ENCODE peak calls at places on chromosomes 16 and 17, in six cellular contexts. One of them, this sample, is unnamed.

GRCh38 chr16:85520853-85521736 is 92.0 kb upstream of the GSE1 start:
- DNase-seq in stimulated activated naive B cell treated with anti-CD40 and anti-IgM and Interleukin-4, amounts not matched to agents 10 μg/mL and 1 μg/mL and 100 μg/mL, for 72 hours: no peak
- DNase-seq in fibroblast of gingiva: no peak
- DNase-seq in amygdala: no peak
- DNase-seq in AG10803: no peak
- DNase-seq in epithelial cell of proximal tubule: no peak
- DNase-seq in this sample: no peak

GRCh38 chr17:5584383-5584951 is at the start of gene NLRP1:
- DNase-seq in epithelial cell of proximal tubule: no peak
- DNase-seq in fibroblast of gingiva: peak
- DNase-seq in AG10803: peak
- DNase-seq in stimulated activated naive B cell treated with anti-CD40 and anti-IgM and Interleukin-4, amounts not matched to agents 10 μg/mL and 1 μg/mL and 100 μg/mL, for 72 hours: peak
- DNase-seq in amygdala: peak
- DNase-seq in this sample: peak

GRCh38 chr16:50323335-50324011 is 45.3 kb downstream of the BRD7 start:
- DNase-seq in stimulated activated naive B cell treated with anti-CD40 and anti-IgM and Interleukin-4, amounts not matched to agents 10 μg/mL and 1 μg/mL and 100 μg/mL, for 72 hours: no peak
- DNase-seq in fibroblast of gingiva: peak
- DNase-seq in epithelial cell of proximal tubule: no peak
- DNase-seq in AG10803: peak
- DNase-seq in amygdala: no peak
- DNase-seq in this sample: no peak

GRCh38 chr17:74512624-74513084 is 18.6 kb downstream of the CD300LB start:
- DNase-seq in stimulated activated naive B cell treated with anti-CD40 and anti-IgM and Interleukin-4, amounts not matched to agents 10 μg/mL and 1 μg/mL and 100 μg/mL, for 72 hours: peak
- DNase-seq in AG10803: peak
- DNase-seq in fibroblast of gingiva: no peak
- DNase-seq in epithelial cell of proximal tubule: peak
- DNase-seq in amygdala: no peak
- DNase-seq in this sample: peak

GRCh38 chr17:31092475-31093064 is 2.2 kb upstream of the NF1 start:
- DNase-seq in epithelial cell of proximal tubule: no peak
- DNase-seq in amygdala: no peak
- DNase-seq in fibroblast of gingiva: no peak
- DNase-seq in AG10803: no peak
- DNase-seq in stimulated activated naive B cell treated with anti-CD40 and anti-IgM and Interleukin-4, amounts not matched to agents 10 μg/mL and 1 μg/mL and 100 μg/mL, for 72 hours: no peak
- DNase-seq in this sample: no peak

GRCh38 chr16:58507963-58508670 is 7.2 kb upstream of the SETD6 start:
- DNase-seq in amygdala: no peak
- DNase-seq in stimulated activated naive B cell treated with anti-CD40 and anti-IgM and Interleukin-4, amounts not matched to agents 10 μg/mL and 1 μg/mL and 100 μg/mL, for 72 hours: no peak
- DNase-seq in AG10803: no peak
- DNase-seq in fibroblast of gingiva: no peak
- DNase-seq in epithelial cell of proximal tubule: no peak
- DNase-seq in this sample: no peak

GRCh38 chr17:56982312-56982711 is 4.4 kb downstream of the SCPEP1 start:
- DNase-seq in fibroblast of gingiva: no peak
- DNase-seq in epithelial cell of proximal tubule: no peak
- DNase-seq in amygdala: no peak
- DNase-seq in AG10803: no peak
- DNase-seq in stimulated activated naive B cell treated with anti-CD40 and anti-IgM and Interleukin-4, amounts not matched to agents 10 μg/mL and 1 μg/mL and 100 μg/mL, for 72 hours: no peak
- DNase-seq in this sample: no peak

GRCh38 chr17:77898521-77899434 is 59.7 kb upstream of the TNRC6C start:
- DNase-seq in stimulated activated naive B cell treated with anti-CD40 and anti-IgM and Interleukin-4, amounts not matched to agents 10 μg/mL and 1 μg/mL and 100 μg/mL, for 72 hours: no peak
- DNase-seq in fibroblast of gingiva: no peak
- DNase-seq in AG10803: no peak
- DNase-seq in amygdala: no peak
- DNase-seq in epithelial cell of proximal tubule: no peak
- DNase-seq in this sample: no peak

GRCh38 chr17:65020284-65020683 is 36.3 kb downstream of the GNA13 start:
- DNase-seq in AG10803: peak
- DNase-seq in amygdala: no peak
- DNase-seq in fibroblast of gingiva: peak
- DNase-seq in stimulated activated naive B cell treated with anti-CD40 and anti-IgM and Interleukin-4, amounts not matched to agents 10 μg/mL and 1 μg/mL and 100 μg/mL, for 72 hours: no peak
- DNase-seq in epithelial cell of proximal tubule: peak
- DNase-seq in this sample: no peak

GRCh38 chr17:81406117-81406953 is 11.1 kb downstream of the BAHCC1 start:
- DNase-seq in amygdala: no peak
- DNase-seq in stimulated activated naive B cell treated with anti-CD40 and anti-IgM and Interleukin-4, amounts not matched to agents 10 μg/mL and 1 μg/mL and 100 μg/mL, for 72 hours: no peak
- DNase-seq in fibroblast of gingiva: no peak
- DNase-seq in epithelial cell of proximal tubule: no peak
- DNase-seq in AG10803: no peak
- DNase-seq in this sample: no peak